ENCODE peak calls at places on chromosomes 1 and 21, in six cellular contexts. A is RWPE1, M is fibroblast of lung, Z is A549, D is kidney epithelial cell, W is endothelial cell. G is an unnamed sample.

GRCh38 chr1:36123357-36123756 is 1.7 kb downstream of the COL8A2 start:
- DNase-seq in W (no peak), M (no peak), Z (no peak), D (no peak), A (no peak), G (no peak)

GRCh38 chr21:25562660-25563059 is 44.6 kb downstream of the MRPL39 start:
- DNase-seq in Z (no peak), D (no peak), M (peak; percentile 25), W (no peak), A (no peak), G (no peak)

GRCh38 chr1:226816585-226816984 is 53.8 kb upstream of the PSEN2 start:
- DNase-seq in Z (peak; percentile 25), W (no peak), A (no peak), D (peak; percentile 90), M (peak; percentile 24), G (peak; percentile 65)

GRCh38 chr1:8702121-8702520 is 115.3 kb downstream of the RERE start:
- DNase-seq in W (peak; percentile 26), M (peak; percentile 39), Z (peak; percentile 58), A (peak; percentile 39), D (no peak), G (no peak)

GRCh38 chr1:3816331-3817137 is 20.2 kb upstream of the LRRC47 start:
- DNase-seq in A (no peak), Z (no peak), M (no peak), D (no peak), W (no peak), G (no peak)

GRCh38 chr1:162977944-162978568 is 91.1 kb upstream of the RGS4 start:
- DNase-seq in M (no peak), A (no peak), Z (no peak), W (no peak), D (no peak), G (no peak)

GRCh38 chr1:6586404-6586816 is 6.6 kb downstream of the ZBTB48 start:
- DNase-seq in M (no peak), D (no peak), W (no peak), Z (no peak), A (no peak), G (no peak)

GRCh38 chr21:36917487-36918158 is 48.8 kb downstream of the HLCS start:
- DNase-seq in D (no peak), W (peak; percentile 19), Z (peak; percentile 84), M (peak; percentile 76), A (peak; percentile 56), G (no peak)

GRCh38 chr1:230735447-230735846 is 11.7 kb upstream of the CAPN9 start:
- DNase-seq in M (no peak), W (no peak), D (no peak), A (no peak), Z (no peak), G (no peak)

GRCh38 chr1:19361231-19362147 is 49.4 kb downstream of the SLC66A1 start:
- DNase-seq in Z (no peak), D (no peak), W (no peak), A (peak; percentile 97), M (peak; percentile 51), G (no peak)

GRCh38 chr1:109793486-109794318 is 30.0 kb upstream of the EPS8L3 start:
- DNase-seq in Z (no peak), W (no peak), D (peak; percentile 93), M (peak; percentile 62), A (peak; percentile 83), G (peak; percentile 78)

GRCh38 chr1:109791495-109792040 is 27.8 kb upstream of the EPS8L3 start:
- DNase-seq in M (no peak), Z (no peak), D (no peak), W (no peak), A (no peak), G (no peak)

GRCh38 chr1:109793089-109793485 is 29.4 kb upstream of the EPS8L3 start:
- DNase-seq in Z (no peak), A (no peak), W (no peak), M (no peak), D (no peak), G (no peak)

GRCh38 chr1:109790735-109791494 is 27.2 kb upstream of the EPS8L3 start:
- DNase-seq in M (peak; percentile 42), Z (peak; percentile 61), A (no peak), D (no peak), W (peak; percentile 66), G (no peak)

DNA sequence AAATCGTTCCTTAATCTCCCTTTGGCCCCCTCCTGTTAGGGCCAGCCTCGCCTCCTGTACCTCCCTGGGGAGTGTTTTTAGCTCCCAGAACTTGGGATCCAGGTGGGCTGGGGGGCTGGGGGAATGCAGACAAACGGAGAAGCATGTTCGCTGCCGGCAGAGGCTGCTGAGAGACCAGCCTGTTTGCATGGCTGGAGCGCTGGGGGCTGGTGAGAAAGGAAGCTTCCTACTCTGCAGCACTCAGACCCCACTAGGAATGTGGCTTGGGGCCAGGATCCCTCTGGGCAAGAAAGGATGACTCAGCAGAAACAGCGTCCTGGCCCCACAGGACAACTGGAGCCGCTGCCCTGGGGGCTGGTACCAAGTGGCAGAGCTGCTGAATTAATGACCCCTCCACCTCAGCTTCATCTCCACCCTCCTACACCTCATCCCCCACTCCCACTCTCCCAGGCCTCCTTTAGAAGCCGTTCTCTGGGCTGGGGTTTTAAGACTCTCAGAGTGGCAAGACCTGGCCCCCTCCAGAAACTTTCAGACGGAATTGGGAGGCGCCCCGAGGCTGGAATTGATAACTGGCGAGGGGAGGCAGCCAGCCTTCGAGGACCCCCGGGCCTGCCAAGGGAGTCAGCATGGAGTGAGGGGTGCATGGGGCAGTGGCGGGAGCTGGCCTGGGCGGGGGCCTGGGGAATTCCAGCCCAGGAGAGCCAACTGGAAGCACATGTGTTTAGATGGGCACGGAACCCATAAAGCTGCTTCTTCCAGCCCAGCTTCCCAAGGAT is 28.5 kb upstream of the EPS8L3 start:
- DNase-seq in M (peak; percentile 92), A (peak; percentile 54), D (peak; percentile 89), W (peak; percentile 53), Z (peak; percentile 89), G (peak; percentile 93)
- TF ChIP-seq CTCF in M (peak; percentile 69), A (no peak), D (peak; percentile 93), W (no peak), Z (peak; percentile 51), G (peak; percentile 71)

DNA sequence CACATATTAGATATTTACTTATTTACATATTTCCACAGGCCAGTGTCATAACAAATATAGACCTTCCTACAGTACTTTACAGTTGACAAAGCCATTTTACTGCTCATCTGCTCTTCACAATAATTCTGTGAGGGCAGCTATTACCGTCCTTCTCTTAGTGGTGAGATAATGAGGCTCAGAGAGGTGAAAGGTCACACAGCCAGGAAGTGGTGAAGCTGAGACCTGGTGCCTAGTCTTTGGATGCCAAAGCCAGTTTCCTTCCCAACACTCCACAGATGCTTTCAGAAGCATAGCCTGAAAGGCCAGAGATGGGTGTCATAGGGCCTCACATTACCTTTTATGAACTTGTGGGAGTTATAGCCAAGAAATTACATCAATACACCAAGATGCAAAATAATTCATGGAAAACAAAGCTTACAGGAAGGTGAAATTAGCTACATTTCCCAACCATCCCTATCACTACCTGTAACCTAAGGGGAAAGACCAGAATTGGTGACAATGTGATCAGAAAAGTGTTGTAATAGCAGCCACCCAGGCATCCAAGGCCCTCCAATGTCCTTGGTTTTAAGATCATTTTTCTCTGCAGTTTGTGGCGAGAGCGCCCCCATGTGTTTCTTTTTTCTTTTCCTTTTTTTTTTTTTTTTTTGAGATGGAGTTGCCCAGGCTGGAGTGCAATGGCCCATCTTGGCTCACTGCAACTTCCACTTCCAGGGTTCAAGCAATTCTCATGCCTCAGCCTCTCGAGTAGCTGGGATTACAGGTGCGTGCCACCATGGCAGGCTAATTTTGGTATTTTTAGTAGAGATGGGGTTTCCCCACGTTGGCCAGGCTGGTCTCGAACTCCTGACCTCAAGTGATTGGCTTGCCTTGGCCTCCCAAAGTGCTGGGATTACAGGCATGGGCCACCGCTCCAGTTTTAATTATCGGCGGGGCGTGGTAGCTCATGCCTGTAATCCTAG is 26.5 kb upstream of the RPL11 start:
- DNase-seq in A (no peak), Z (peak; percentile 31), D (no peak), W (peak; percentile 17), M (peak; percentile 26), G (peak; percentile 4)
- TF ChIP-seq CTCF in A (peak; percentile 14), Z (peak; percentile 40), D (peak; percentile 36), W (peak; percentile 77), M (peak; percentile 37), G (peak; percentile 85)

GRCh38 chr1:31936966-31937299 is 1.2 kb downstream of the PTP4A2 start:
- DNase-seq in Z (no peak), W (no peak), M (no peak), A (no peak), D (no peak), G (no peak)

GRCh38 chr1:31936278-31936965 is 1.7 kb downstream of the PTP4A2 start:
- DNase-seq in Z (no peak), W (no peak), M (peak; percentile 43), D (no peak), A (no peak), G (no peak)

GRCh38 chr1:31939484-31940329 is 1.5 kb upstream of the PTP4A2 start:
- DNase-seq in D (peak; percentile 82), Z (peak; percentile 94), M (peak; percentile 83), W (peak; percentile 56), A (peak; percentile 83), G (peak; percentile 86)

GRCh38 chr1:31937300-31938183 is 626 bp downstream of the PTP4A2 start:
- DNase-seq in D (no peak), M (peak; percentile 72), Z (peak; percentile 37), W (peak; percentile 51), A (peak; percentile 44), G (peak; percentile 33)

DNA sequence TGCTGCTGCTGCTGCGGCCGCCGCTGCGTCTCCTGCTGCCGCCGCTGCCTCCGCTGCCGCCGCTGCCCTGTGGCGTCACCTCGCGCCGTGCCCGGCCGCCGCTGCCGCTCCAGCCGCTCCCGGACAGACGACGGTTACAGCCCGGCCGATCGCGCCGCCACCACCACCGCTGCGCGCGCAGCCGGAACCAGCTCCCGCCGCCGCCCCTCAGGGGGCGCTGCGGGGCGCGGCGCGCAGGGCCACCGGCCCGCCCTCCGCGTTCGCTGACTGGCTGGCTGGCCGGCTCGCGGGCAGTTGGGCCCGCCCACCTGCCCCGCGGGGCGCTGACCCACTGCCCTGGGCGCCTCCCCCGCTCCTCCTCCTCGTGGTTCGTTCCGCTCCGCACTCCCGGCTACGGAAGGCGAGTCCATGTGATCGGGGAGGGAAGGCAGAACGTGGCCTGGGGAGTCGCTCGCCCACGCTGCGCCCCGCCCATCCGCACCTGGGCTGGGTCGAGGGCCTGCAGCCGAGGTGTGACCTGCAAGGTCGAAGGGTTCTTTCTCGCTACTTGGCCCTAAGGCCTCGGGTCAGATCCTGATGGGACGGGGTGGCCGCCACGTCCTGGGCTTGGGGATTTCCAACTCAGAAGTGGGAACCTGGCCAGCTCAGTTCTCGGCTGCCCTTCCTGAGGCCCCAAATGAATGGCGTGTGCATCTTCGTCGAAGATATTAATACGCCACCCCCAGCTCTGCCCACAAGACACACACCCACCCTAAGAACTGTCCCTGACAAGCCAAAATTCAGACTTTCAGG is at the start of gene PTP4A2:
- DNase-seq in D (peak; percentile 67), M (peak; percentile 94), W (peak; percentile 94), A (peak; percentile 97), Z (peak; percentile 96), G (peak; percentile 91)
- TF ChIP-seq CTCF in D (no peak), M (peak; percentile 12), W (peak; percentile 66), A (peak; percentile 81), Z (peak; percentile 57), G (peak; percentile 59)

GRCh38 chr1:215830221-215830620 is 263.1 kb downstream of the KCTD3 start:
- DNase-seq in W (no peak), A (no peak), M (no peak), Z (no peak), D (no peak), G (no peak)

GRCh38 chr1:215819114-215819513 is 252.0 kb downstream of the KCTD3 start:
- DNase-seq in Z (no peak), A (no peak), W (no peak), D (no peak), M (peak; percentile 62), G (no peak)

DNA sequence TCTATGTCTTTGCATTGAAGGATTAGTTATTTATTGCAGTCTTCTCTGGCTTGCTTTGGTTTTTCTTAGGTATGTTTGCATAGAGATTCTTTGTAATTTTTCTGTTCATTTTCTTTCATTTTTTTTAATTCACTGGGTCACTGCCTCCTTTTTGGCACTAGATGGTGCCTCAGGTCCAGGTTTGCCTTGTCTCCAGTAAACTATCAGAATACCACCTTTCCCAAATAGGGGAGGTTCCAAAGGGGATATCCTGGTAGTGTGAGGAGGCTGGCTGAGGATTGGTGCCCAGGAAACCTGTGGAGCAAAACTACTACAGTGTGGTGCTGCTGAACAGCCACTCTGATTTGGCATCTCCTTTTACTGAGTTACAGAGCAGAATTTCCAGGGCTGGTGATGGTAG is 257.1 kb downstream of the KCTD3 start:
- DNase-seq in W (peak; percentile 11), D (no peak), Z (no peak), A (no peak), M (peak; percentile 48), G (no peak)
- TF ChIP-seq CTCF in W (peak; percentile 35), D (peak; percentile 40), Z (no peak), A (no peak), M (peak; percentile 73), G (peak; percentile 78)